ENCODE peak calls at places on chromosomes 4 and X, in five cellular contexts. S is fibroblast of the aortic adventitia; C is activated T-helper 1 cell treated with anti-CD3 and anti-CD28 coated beads, Interleukin-12 subunit alpha, Interleukin-12 subunit beta, Interleukin-2, Interleukin-4 antibody, amounts not matched to agents 30 ng/mL and 10 ng/mL and 1 ng/mL, durations not matched to agents 14 hours and 24 hours and 36 hours; H is stimulated activated CD4-positive, alpha-beta T cell treated with anti-CD3 and anti-CD28 coated beads, Interleukin-4, amount 100 ng/mL, for 4 hours; G is mammary epithelial cell. Y is an unnamed sample.

GRCh38 chr4:51932684-51933083 is 87.5 kb downstream of the LRRC66 start:
- DNase-seq in S (no peak), C (no peak), H (no peak), G (no peak), Y (no peak)

GRCh38 chr4:6245246-6246169 is 24.1 kb upstream of the WFS1 start:
- DNase-seq in S (no peak), C (no peak), H (no peak), G (no peak), Y (no peak)

GRCh38 chr4:3176625-3177229 is 72.2 kb upstream of the MSANTD1 start:
- DNase-seq in S (no peak), C (no peak), H (no peak), G (no peak), Y (no peak)

GRCh38 chr4:76850010-76850441 is 47.9 kb downstream of the SOWAHB start:
- DNase-seq in S (peak; percentile 89), C (no peak), H (no peak), G (peak; percentile 97), Y (peak; percentile 96)

GRCh38 chr4:184177271-184177670 is 40.4 kb downstream of the ENPP6 start:
- DNase-seq in S (no peak), C (no peak), H (no peak), G (no peak), Y (no peak)

GRCh38 chrX:119692241-119693031 is 532 bp downstream of the SEPTIN6 start:
- DNase-seq in S (peak; percentile 53), C (peak; percentile 52), H (peak; percentile 56), G (peak; percentile 33), Y (peak; percentile 36)

GRCh38 chrX:64202808-64203320 is 2.6 kb downstream of the AMER1 start:
- DNase-seq in S (no peak), C (no peak), H (no peak), G (no peak), Y (no peak)

GRCh38 chrX:137432609-137433008 is 133.3 kb upstream of the ZIC3 start:
- DNase-seq in S (no peak), C (no peak), H (no peak), G (no peak), Y (peak; percentile 2)

GRCh38 chr4:120754590-120754989 is 167.9 kb downstream of the PRDM5 start:
- DNase-seq in S (no peak), C (no peak), H (no peak), G (no peak), Y (no peak)

GRCh38 chr4:155802573-155802972 is 43.8 kb downstream of the GUCY1B1 start:
- DNase-seq in S (no peak), C (no peak), H (no peak), G (no peak), Y (no peak)

GRCh38 chrX:69503228-69503834 is 795 bp upstream of the NALF2 start:
- DNase-seq in S (no peak), C (no peak), H (no peak), G (no peak), Y (no peak)

GRCh38 chr4:55251352-55251751 is 94.7 kb upstream of the SRD5A3 start:
- DNase-seq in S (peak; percentile 65), C (no peak), H (no peak), G (no peak), Y (no peak)

GRCh38 chr4:138500869-138501268 is 258.7 kb upstream of the SLC7A11 start:
- DNase-seq in S (no peak), C (no peak), H (no peak), G (no peak), Y (no peak)

GRCh38 chr4:123856689-123857545 is 460.3 kb downstream of the SPRY1 start:
- DNase-seq in S (peak; percentile 61), C (no peak), H (no peak), G (no peak), Y (peak; percentile 31)

GRCh38 chr4:64799751-64800150 is 390.5 kb upstream of the TECRL start:
- DNase-seq in S (no peak), C (no peak), H (no peak), G (no peak), Y (no peak)

GRCh38 chrX:69493193-69493592 is 10.9 kb upstream of the NALF2 start:
- DNase-seq in S (peak; percentile 3), C (no peak), H (peak; percentile 8), G (peak; percentile 20), Y (peak; percentile 36)

GRCh38 chr4:187602339-187603092 is 393.1 kb upstream of the ZFP42 start:
- DNase-seq in S (peak; percentile 5), C (no peak), H (no peak), G (peak; percentile 12), Y (peak; percentile 79)

GRCh38 chrX:136086521-136086920 is 60.8 kb upstream of the FHL1 start:
- DNase-seq in S (no peak), C (no peak), H (no peak), G (no peak), Y (no peak)

GRCh38 chr4:67922697-67923096 is 38.9 kb upstream of the TMPRSS11D start:
- DNase-seq in S (peak; percentile 29), C (no peak), H (no peak), G (peak; percentile 70), Y (peak; percentile 77)

GRCh38 chr4:102819588-102820365 is 7.6 kb downstream of the UBE2D3 start:
- DNase-seq in S (no peak), C (no peak), H (no peak), G (no peak), Y (no peak)

GRCh38 chrX:6729581-6729980 is 194.7 kb upstream of the VCX3A start:
- DNase-seq in S (no peak), C (no peak), H (no peak), G (no peak), Y (peak; percentile 43)

GRCh38 chrX:74788545-74789086 is 136.6 kb downstream of the NEXMIF start:
- DNase-seq in S (no peak), C (no peak), H (no peak), G (no peak), Y (peak; percentile 0)

GRCh38 chr4:137660211-137660610 is 127.9 kb upstream of the PCDH18 start:
- DNase-seq in S (peak; percentile 53), C (no peak), H (no peak), G (no peak), Y (no peak)

GRCh38 chr4:4502694-4503311 is 39.0 kb downstream of the STX18 start:
- DNase-seq in S (no peak), C (no peak), H (no peak), G (no peak), Y (no peak)

GRCh38 chrX:40104649-40105015 is 6.9 kb upstream of the BCOR start:
- DNase-seq in S (peak; percentile 73), C (no peak), H (no peak), G (peak; percentile 37), Y (peak; percentile 56)

GRCh38 chr4:115234405-115235093 is 121.1 kb upstream of the NDST4 start:
- DNase-seq in S (no peak), C (no peak), H (no peak), G (peak; percentile 16), Y (peak; percentile 45)

GRCh38 chrX:74420194-74421035 is 878 bp upstream of the SLC16A2 start:
- DNase-seq in S (peak; percentile 78), C (no peak), H (peak; percentile 3), G (peak; percentile 66), Y (peak; percentile 53)

GRCh38 chr4:26356067-26356466 is 35.3 kb downstream of the RBPJ start:
- DNase-seq in S (peak; percentile 51), C (no peak), H (no peak), G (peak; percentile 49), Y (peak; percentile 26)

GRCh38 chr4:165175879-165176278 is 31.5 kb upstream of the KLHL2 start:
- DNase-seq in S (no peak), C (no peak), H (no peak), G (no peak), Y (no peak)

Y was measured in epithelial cell of esophagus.